ENCODE peak calls at places on chromosomes 6 and 20, in eight cellular contexts. One of them, this sample, is unnamed. For H3K36me3, the result is how much of the 10 kb centered on the place peaks cover.

GRCh38 chr6:126264265-126264664 is 75.7 kb upstream of the CENPW start:
- DNase-seq in breast epithelium: no peak
- DNase-seq in tibial artery: no peak
- DNase-seq in OCI-LY7: no peak
- DNase-seq in ovary: no peak
- DNase-seq in astrocyte: no peak
- DNase-seq in stomach: no peak
- DNase-seq in pancreas: no peak
- DNase-seq in this sample: no peak

GRCh38 chr6:17863971-17864754 is 123.3 kb downstream of the KIF13A start:
- DNase-seq in breast epithelium: no peak
- DNase-seq in tibial artery: peak
- DNase-seq in OCI-LY7: no peak
- DNase-seq in ovary: no peak
- DNase-seq in astrocyte: peak
- DNase-seq in stomach: no peak
- DNase-seq in pancreas: no peak
- DNase-seq in this sample: peak

GRCh38 chr6:3306848-3307247 is 48.1 kb downstream of the PSMG4 start:
- DNase-seq in breast epithelium: no peak
- DNase-seq in tibial artery: no peak
- DNase-seq in OCI-LY7: no peak
- DNase-seq in ovary: no peak
- DNase-seq in astrocyte: no peak
- DNase-seq in stomach: no peak
- DNase-seq in pancreas: no peak
- DNase-seq in this sample: no peak

GRCh38 chr6:20840675-20841074 is 306.4 kb downstream of the CDKAL1 start:
- DNase-seq in breast epithelium: no peak
- DNase-seq in tibial artery: no peak
- DNase-seq in OCI-LY7: no peak
- DNase-seq in ovary: no peak
- DNase-seq in astrocyte: peak
- DNase-seq in stomach: no peak
- DNase-seq in pancreas: no peak
- DNase-seq in this sample: peak

GRCh38 chr6:34955447-34955846 is 66.4 kb downstream of the ANKS1A start:
- DNase-seq in breast epithelium: no peak
- DNase-seq in tibial artery: no peak
- DNase-seq in OCI-LY7: no peak
- DNase-seq in ovary: no peak
- DNase-seq in astrocyte: no peak
- DNase-seq in stomach: no peak
- DNase-seq in pancreas: no peak
- DNase-seq in this sample: no peak

GRCh38 chr20:61605862-61606557 is 353.9 kb downstream of the CDH4 start:
- DNase-seq in breast epithelium: no peak
- DNase-seq in tibial artery: no peak
- DNase-seq in OCI-LY7: no peak
- DNase-seq in ovary: no peak
- DNase-seq in astrocyte: no peak
- DNase-seq in stomach: no peak
- DNase-seq in pancreas: no peak
- DNase-seq in this sample: no peak

GRCh38 chr6:27575594-27576361 is 102.9 kb upstream of the ZNF184 start:
- DNase-seq in breast epithelium: no peak
- DNase-seq in tibial artery: no peak
- DNase-seq in OCI-LY7: no peak
- DNase-seq in ovary: no peak
- DNase-seq in astrocyte: peak
- DNase-seq in stomach: no peak
- DNase-seq in pancreas: no peak
- DNase-seq in this sample: no peak

GRCh38 chr6:85945454-85946185 is 302.9 kb upstream of the SYNCRIP start:
- DNase-seq in breast epithelium: no peak
- DNase-seq in tibial artery: no peak
- DNase-seq in OCI-LY7: no peak
- DNase-seq in ovary: no peak
- DNase-seq in astrocyte: no peak
- DNase-seq in stomach: no peak
- DNase-seq in pancreas: no peak
- DNase-seq in this sample: no peak

GRCh38 chr6:143514996-143515760 is 3.7 kb upstream of the FUCA2 start:
- DNase-seq in breast epithelium: no peak
- DNase-seq in tibial artery: peak
- DNase-seq in OCI-LY7: no peak
- DNase-seq in ovary: no peak
- DNase-seq in astrocyte: peak
- DNase-seq in stomach: peak
- DNase-seq in pancreas: peak
- DNase-seq in this sample: no peak

GRCh38 chr6:135054575-135055498 is at the start of gene HBS1L:
- DNase-seq in breast epithelium: peak
- DNase-seq in tibial artery: peak
- DNase-seq in OCI-LY7: peak
- DNase-seq in ovary: peak
- DNase-seq in astrocyte: peak
- DNase-seq in stomach: peak
- DNase-seq in pancreas: peak
- DNase-seq in this sample: peak

GRCh38 chr6:53647437-53648094 is 18.0 kb downstream of the KLHL31 start:
- DNase-seq in breast epithelium: no peak
- DNase-seq in tibial artery: no peak
- DNase-seq in OCI-LY7: peak
- DNase-seq in ovary: no peak
- DNase-seq in astrocyte: no peak
- DNase-seq in stomach: no peak
- DNase-seq in pancreas: no peak
- DNase-seq in this sample: no peak

GRCh38 chr6:77373955-77374354 is 89.3 kb downstream of the HTR1B start:
- DNase-seq in breast epithelium: no peak
- DNase-seq in tibial artery: no peak
- DNase-seq in OCI-LY7: no peak
- DNase-seq in ovary: no peak
- DNase-seq in astrocyte: no peak
- DNase-seq in stomach: peak
- DNase-seq in pancreas: no peak
- DNase-seq in this sample: no peak

GRCh38 chr6:50989123-50989522 is 170.5 kb downstream of the TFAP2B start:
- DNase-seq in breast epithelium: no peak
- DNase-seq in tibial artery: no peak
- DNase-seq in OCI-LY7: no peak
- DNase-seq in ovary: no peak
- DNase-seq in astrocyte: no peak
- DNase-seq in stomach: no peak
- DNase-seq in pancreas: no peak
- DNase-seq in this sample: no peak

GRCh38 chr20:16806886-16807285 is 58.7 kb downstream of the OTOR start:
- DNase-seq in breast epithelium: no peak
- DNase-seq in tibial artery: no peak
- DNase-seq in OCI-LY7: no peak
- DNase-seq in ovary: no peak
- DNase-seq in astrocyte: peak
- DNase-seq in stomach: no peak
- DNase-seq in pancreas: no peak
- DNase-seq in this sample: no peak

GRCh38 chr20:38315290-38315966 is 11.5 kb downstream of the BPI start:
- DNase-seq in breast epithelium: no peak
- DNase-seq in tibial artery: no peak
- DNase-seq in OCI-LY7: no peak
- DNase-seq in ovary: peak
- DNase-seq in astrocyte: no peak
- DNase-seq in stomach: no peak
- DNase-seq in pancreas: no peak
- DNase-seq in this sample: no peak

GRCh38 chr6:44076016-44076365 is 51.3 kb downstream of the MRPL14 start:
- DNase-seq in breast epithelium: no peak
- DNase-seq in tibial artery: no peak
- DNase-seq in OCI-LY7: no peak
- DNase-seq in ovary: no peak
- DNase-seq in astrocyte: no peak
- DNase-seq in stomach: no peak
- DNase-seq in pancreas: no peak
- DNase-seq in this sample: no peak
- H3K4me3 ChIP-seq in breast epithelium: peak
- H3K4me3 ChIP-seq in tibial artery: no peak
- H3K4me3 ChIP-seq in OCI-LY7: peak
- H3K4me3 ChIP-seq in ovary: no peak
- H3K4me3 ChIP-seq in astrocyte: no peak
- H3K4me3 ChIP-seq in stomach: no peak
- H3K4me3 ChIP-seq in pancreas: no peak
- H3K4me3 ChIP-seq in this sample: no peak

GRCh38 chr6:10248378-10248843 is 166.5 kb downstream of the TFAP2A start:
- DNase-seq in breast epithelium: no peak
- DNase-seq in tibial artery: no peak
- DNase-seq in OCI-LY7: no peak
- DNase-seq in ovary: no peak
- DNase-seq in astrocyte: peak
- DNase-seq in stomach: no peak
- DNase-seq in pancreas: no peak
- DNase-seq in this sample: peak
- TF ChIP-seq CTCF in breast epithelium: no peak
- TF ChIP-seq CTCF in tibial artery: no peak
- TF ChIP-seq CTCF in OCI-LY7: peak
- TF ChIP-seq CTCF in ovary: no peak
- TF ChIP-seq CTCF in astrocyte: no peak
- TF ChIP-seq CTCF in stomach: no peak
- TF ChIP-seq CTCF in pancreas: no peak
- TF ChIP-seq CTCF in this sample: peak

GRCh38 chr20:45080867-45081616 is 19.9 kb downstream of the KCNS1 start:
- DNase-seq in breast epithelium: no peak
- DNase-seq in tibial artery: no peak
- DNase-seq in OCI-LY7: peak
- DNase-seq in ovary: no peak
- DNase-seq in astrocyte: no peak
- DNase-seq in stomach: no peak
- DNase-seq in pancreas: no peak
- DNase-seq in this sample: no peak
- H3K36me3 ChIP-seq in breast epithelium: under half
- H3K36me3 ChIP-seq in tibial artery: half or more
- H3K36me3 ChIP-seq in OCI-LY7: half or more
- H3K36me3 ChIP-seq in ovary: under half
- H3K36me3 ChIP-seq in astrocyte: under half
- H3K36me3 ChIP-seq in stomach: half or more
- H3K36me3 ChIP-seq in pancreas: under half
- H3K36me3 ChIP-seq in this sample: under half

GRCh38 chr6:132400641-132401119 is 595 bp downstream of the MOXD1 start:
- DNase-seq in breast epithelium: no peak
- DNase-seq in tibial artery: no peak
- DNase-seq in OCI-LY7: no peak
- DNase-seq in ovary: no peak
- DNase-seq in astrocyte: no peak
- DNase-seq in stomach: no peak
- DNase-seq in pancreas: no peak
- DNase-seq in this sample: no peak

GRCh38 chr6:132401941-132402275 is 633 bp upstream of the MOXD1 start:
- DNase-seq in breast epithelium: no peak
- DNase-seq in tibial artery: no peak
- DNase-seq in OCI-LY7: no peak
- DNase-seq in ovary: no peak
- DNase-seq in astrocyte: no peak
- DNase-seq in stomach: no peak
- DNase-seq in pancreas: no peak
- DNase-seq in this sample: no peak

GRCh38 chr6:132399376-132400074 is 1.8 kb downstream of the MOXD1 start:
- DNase-seq in breast epithelium: no peak
- DNase-seq in tibial artery: no peak
- DNase-seq in OCI-LY7: no peak
- DNase-seq in ovary: no peak
- DNase-seq in astrocyte: peak
- DNase-seq in stomach: no peak
- DNase-seq in pancreas: no peak
- DNase-seq in this sample: peak

GRCh38 chr6:132404330-132404729 is 3.1 kb upstream of the MOXD1 start:
- DNase-seq in breast epithelium: no peak
- DNase-seq in tibial artery: no peak
- DNase-seq in OCI-LY7: no peak
- DNase-seq in ovary: no peak
- DNase-seq in astrocyte: no peak
- DNase-seq in stomach: no peak
- DNase-seq in pancreas: no peak
- DNase-seq in this sample: no peak

DNA sequence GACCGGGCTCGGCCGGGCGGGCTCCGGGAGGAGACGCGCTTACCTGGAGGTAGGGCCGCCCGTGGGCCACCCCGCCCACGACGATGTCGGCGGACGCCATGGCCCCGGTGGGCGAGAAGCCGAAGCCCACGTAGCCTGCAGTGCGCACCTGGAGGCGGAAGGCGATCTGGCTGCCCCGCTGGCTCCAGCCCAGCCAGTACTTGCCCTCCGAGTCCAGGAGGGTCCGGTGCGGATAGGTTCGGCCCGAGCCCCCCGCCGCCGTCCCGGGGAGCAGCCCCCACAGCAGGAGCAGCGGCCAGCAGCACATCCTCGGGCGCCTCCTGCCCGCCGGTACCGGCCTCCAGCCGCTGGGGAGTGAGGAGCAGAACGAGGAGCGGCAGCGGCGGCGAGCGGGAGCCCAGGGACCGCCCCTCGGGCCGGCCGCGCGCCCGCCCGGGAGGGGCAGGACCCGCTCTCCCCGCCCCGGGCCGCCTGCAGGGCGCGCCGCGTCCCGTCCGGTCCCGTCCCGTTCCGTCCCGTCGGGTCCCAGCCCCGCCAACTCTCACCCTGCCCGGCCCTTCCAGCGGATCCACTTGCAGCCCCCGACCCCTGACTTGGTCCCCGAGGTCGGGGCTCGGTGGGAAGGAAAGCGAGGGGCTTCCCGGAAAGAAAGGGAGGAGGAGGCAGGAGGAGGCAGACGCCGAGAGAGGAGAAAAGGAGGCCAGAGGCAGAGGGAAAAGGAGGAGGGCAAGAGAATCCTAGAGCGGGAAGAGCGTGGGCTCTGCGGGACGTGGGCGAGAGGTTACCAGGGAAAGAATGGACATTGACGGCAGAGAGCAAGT is at the start of gene MOXD1:
- DNase-seq in breast epithelium: no peak
- DNase-seq in tibial artery: no peak
- DNase-seq in OCI-LY7: no peak
- DNase-seq in ovary: no peak
- DNase-seq in astrocyte: no peak
- DNase-seq in stomach: peak
- DNase-seq in pancreas: peak
- DNase-seq in this sample: no peak
- H3K4me3 ChIP-seq in breast epithelium: peak
- H3K4me3 ChIP-seq in tibial artery: peak
- H3K4me3 ChIP-seq in OCI-LY7: peak
- H3K4me3 ChIP-seq in ovary: peak
- H3K4me3 ChIP-seq in astrocyte: peak
- H3K4me3 ChIP-seq in stomach: peak
- H3K4me3 ChIP-seq in pancreas: peak
- H3K4me3 ChIP-seq in this sample: peak

GRCh38 chr6:43361269-43361668 is 8.2 kb downstream of the ZNF318 start:
- DNase-seq in breast epithelium: no peak
- DNase-seq in tibial artery: no peak
- DNase-seq in OCI-LY7: peak
- DNase-seq in ovary: no peak
- DNase-seq in astrocyte: no peak
- DNase-seq in stomach: no peak
- DNase-seq in pancreas: no peak
- DNase-seq in this sample: no peak
- TF ChIP-seq CTCF in breast epithelium: no peak
- TF ChIP-seq CTCF in tibial artery: no peak
- TF ChIP-seq CTCF in OCI-LY7: peak
- TF ChIP-seq CTCF in ovary: no peak
- TF ChIP-seq CTCF in astrocyte: no peak
- TF ChIP-seq CTCF in stomach: no peak
- TF ChIP-seq CTCF in pancreas: no peak
- TF ChIP-seq CTCF in this sample: no peak

GRCh38 chr20:34532320-34532719 is 16.1 kb downstream of the DYNLRB1 start:
- DNase-seq in breast epithelium: no peak
- DNase-seq in tibial artery: peak
- DNase-seq in OCI-LY7: no peak
- DNase-seq in ovary: no peak
- DNase-seq in astrocyte: no peak
- DNase-seq in stomach: no peak
- DNase-seq in pancreas: no peak
- DNase-seq in this sample: no peak
- H3K36me3 ChIP-seq in breast epithelium: under half
- H3K36me3 ChIP-seq in tibial artery: half or more
- H3K36me3 ChIP-seq in OCI-LY7: half or more
- H3K36me3 ChIP-seq in ovary: under half
- H3K36me3 ChIP-seq in astrocyte: half or more
- H3K36me3 ChIP-seq in stomach: half or more
- H3K36me3 ChIP-seq in pancreas: under half
- H3K36me3 ChIP-seq in this sample: half or more